ENCODE peak calls at places on chromosomes 7 and 10, in eight cellular contexts. J, R, F, U, G, D, O and V are unnamed samples.
A peak's percentile ranks its signal among the peaks of the same experiment; 100 is the strongest.

GRCh38 chr10:120477723-120478270 is 20.8 kb downstream of the PLPP4 start:
- DNase-seq in U (no peak), G (peak; percentile 12), R (no peak), J (no peak), D (no peak), O (no peak), F (no peak), V (no peak)

GRCh38 chr7:75937958-75938786 is 23.2 kb downstream of the POR start:
- DNase-seq in O (no peak), U (no peak), F (peak; percentile 96), R (peak; percentile 45), J (peak; percentile 24), D (peak; percentile 45), G (no peak), V (peak; percentile 48)

GRCh38 chr7:131157530-131158243 is 170.0 kb upstream of the MKLN1 start:
- DNase-seq in U (no peak), R (peak; percentile 3), D (peak; percentile 39), F (peak; percentile 36), O (no peak), J (peak; percentile 37), G (no peak), V (no peak)

GRCh38 chr10:79387466-79387973 is 40.3 kb downstream of the PPIF start:
- DNase-seq in G (no peak), F (no peak), U (no peak), O (no peak), D (peak; percentile 24), R (no peak), J (peak; percentile 9), V (peak; percentile 58)

GRCh38 chr7:84021292-84021898 is 173.2 kb downstream of the SEMA3A start:
- DNase-seq in J (no peak), R (no peak), F (peak; percentile 65), O (no peak), U (no peak), D (no peak), G (no peak), V (no peak)

GRCh38 chr7:19317461-19317860 is 172.2 kb upstream of the FERD3L start:
- DNase-seq in D (no peak), G (no peak), R (no peak), U (no peak), F (peak; percentile 9), O (no peak), J (no peak), V (no peak)

GRCh38 chr7:146864644-146865043 is 748.0 kb downstream of the CNTNAP2 start:
- DNase-seq in G (peak; percentile 67), D (no peak), U (no peak), F (no peak), J (no peak), R (no peak), O (no peak), V (no peak)

GRCh38 chr7:137342340-137342739 is 1.2 kb downstream of the PTN start:
- DNase-seq in O (no peak), R (no peak), F (peak; percentile 49), J (no peak), G (no peak), D (no peak), U (no peak), V (no peak)

GRCh38 chr10:1715821-1716220 is 21.5 kb downstream of the ADARB2 start:
- DNase-seq in G (peak; percentile 74), J (no peak), U (peak; percentile 54), F (no peak), O (no peak), D (no peak), R (no peak), V (no peak)

GRCh38 chr7:152173372-152174070 is 148.0 kb downstream of the GALNT11 start:
- DNase-seq in D (no peak), O (no peak), J (no peak), U (no peak), G (no peak), F (no peak), R (no peak), V (no peak)

GRCh38 chr10:22986771-22987542 is 59.1 kb downstream of the ARMC3 start:
- DNase-seq in D (no peak), R (no peak), O (peak; percentile 32), J (no peak), U (no peak), F (peak; percentile 38), G (no peak), V (no peak)

GRCh38 chr7:128217030-128217805 is 23.9 kb upstream of the LEP start:
- DNase-seq in G (peak; percentile 79), U (no peak), J (no peak), O (no peak), F (peak; percentile 52), R (no peak), D (no peak), V (peak; percentile 65)

GRCh38 chr7:92835140-92835850 is 1.1 kb downstream of the CDK6 start:
- DNase-seq in G (peak; percentile 76), D (peak; percentile 56), F (peak; percentile 74), R (peak; percentile 4), J (peak; percentile 33), U (no peak), O (peak; percentile 55), V (no peak)

GRCh38 chr10:118405933-118406332 is 63.8 kb upstream of the FAM204A start:
- DNase-seq in R (no peak), D (no peak), F (no peak), J (no peak), G (no peak), O (no peak), U (no peak), V (no peak)

GRCh38 chr7:80699030-80699638 is 60.7 kb downstream of the CD36 start:
- DNase-seq in G (no peak), J (no peak), O (peak; percentile 55), F (peak; percentile 63), R (no peak), U (peak; percentile 78), D (no peak), V (no peak)

GRCh38 chr10:110147961-110148360 is 59.4 kb upstream of the MXI1 start:
- DNase-seq in R (no peak), U (no peak), O (no peak), J (no peak), D (no peak), G (no peak), F (peak; percentile 6), V (no peak)

GRCh38 chr7:115679976-115680375 is 350.6 kb downstream of the TFEC start:
- DNase-seq in J (no peak), F (peak; percentile 59), O (peak; percentile 43), R (no peak), U (peak; percentile 22), G (peak; percentile 39), D (no peak), V (no peak)

GRCh38 chr7:81501220-81501619 is 268.6 kb downstream of the HGF start:
- DNase-seq in D (no peak), J (no peak), U (no peak), R (no peak), O (peak; percentile 47), F (peak; percentile 81), G (no peak), V (no peak)

GRCh38 chr10:14259696-14260595 is 70.8 kb downstream of the FRMD4A start:
- DNase-seq in R (no peak), U (no peak), J (no peak), O (no peak), G (no peak), F (peak; percentile 60), D (peak; percentile 83), V (no peak)

GRCh38 chr7:103630318-103630717 is 184.3 kb upstream of the SLC26A5 start:
- DNase-seq in D (no peak), U (no peak), G (no peak), O (no peak), R (no peak), F (peak; percentile 60), J (no peak), V (no peak)

GRCh38 chr7:140640727-140641531 is at the start of gene DENND2A:
- DNase-seq in G (peak; percentile 83), R (no peak), J (no peak), F (peak; percentile 76), D (peak; percentile 93), O (no peak), U (no peak), V (no peak)

GRCh38 chr10:77179015-77179695 is 458.5 kb downstream of the KCNMA1 start:
- DNase-seq in G (peak; percentile 40), F (peak; percentile 94), U (no peak), R (peak; percentile 70), O (no peak), D (peak; percentile 66), J (peak; percentile 71), V (no peak)

GRCh38 chr7:85829176-85829575 is 642.3 kb upstream of the SEMA3D start:
- DNase-seq in D (no peak), F (no peak), U (no peak), R (no peak), G (no peak), O (no peak), J (no peak), V (no peak)
- H3K27ac ChIP-seq in D (no peak overlapping the region), F (no peak overlapping the region), U (no peak overlapping the region), R (no peak overlapping the region), G (no peak overlapping the region), O (no peak overlapping the region), J (no peak overlapping the region), V (no peak overlapping the region)

GRCh38 chr10:95290446-95290800 is 380 bp downstream of the PDLIM1 start:
- DNase-seq in G (no peak), U (no peak), J (no peak), R (no peak), O (peak; percentile 35), F (no peak), D (no peak), V (no peak)
- H3K27me3 ChIP-seq in G (no peaks in the 10 kb centered on the region), U (no peaks in the 10 kb centered on the region), J (no peaks in the 10 kb centered on the region), R (no peaks in the 10 kb centered on the region), O (no peaks in the 10 kb centered on the region), F (no peaks in the 10 kb centered on the region), D (no peaks in the 10 kb centered on the region), V (no peaks in the 10 kb centered on the region)

GRCh38 chr7:123011766-123012369 is 16.4 kb upstream of the TAS2R16 start:
- DNase-seq in O (no peak), F (no peak), G (no peak), R (no peak), D (no peak), U (no peak), J (no peak), V (no peak)

GRCh38 chr7:123012435-123012834 is 16.9 kb upstream of the TAS2R16 start:
- DNase-seq in U (no peak), F (no peak), O (no peak), G (no peak), R (no peak), D (no peak), J (no peak), V (no peak)
- H3K27ac ChIP-seq in U (no peak overlapping the region), F (no peak overlapping the region), O (no peak overlapping the region), G (no peak overlapping the region), R (no peak overlapping the region), D (no peak overlapping the region), J (no peak overlapping the region), V (no peak overlapping the region)

DNA sequence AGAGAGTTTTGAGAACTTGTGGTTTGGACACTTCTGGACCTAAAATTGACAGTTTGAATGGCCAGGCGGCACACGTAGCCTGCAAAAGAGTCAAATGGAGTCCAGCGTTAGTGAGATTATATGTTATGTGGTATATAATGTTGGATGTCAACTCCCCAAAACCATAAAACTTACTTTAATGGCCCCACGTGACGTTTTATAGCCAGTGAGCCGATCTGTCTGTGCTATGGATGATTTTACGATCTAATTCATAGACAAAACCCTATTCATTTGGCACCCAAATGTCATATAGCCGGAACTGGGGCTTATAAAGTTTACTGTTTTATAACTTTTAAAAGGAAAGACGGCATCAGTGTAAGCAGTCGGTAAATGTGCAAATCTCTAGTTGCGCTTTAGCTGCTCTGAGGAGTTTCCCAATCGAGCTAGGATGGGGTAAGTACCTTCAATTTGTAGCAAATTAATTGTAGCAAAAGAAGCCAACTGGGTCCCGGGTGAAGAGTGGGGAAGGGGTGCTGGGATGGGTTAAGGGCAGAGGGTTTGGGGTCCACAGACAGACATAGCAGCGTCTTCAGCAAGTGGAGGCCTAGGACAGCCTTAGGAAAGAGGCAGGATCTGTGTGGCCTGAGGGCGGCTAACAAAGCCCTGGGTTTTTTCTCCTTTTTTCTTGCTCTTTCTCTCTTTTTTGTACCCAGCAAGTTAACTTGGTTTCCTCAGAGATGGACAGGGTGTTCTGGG is 3.2 kb downstream of the HOXA5 start:
- DNase-seq in F (no peak), R (no peak), U (no peak), O (no peak), G (no peak), D (no peak), J (peak; percentile 10), V (no peak)
- H3K27me3 ChIP-seq in F (no peaks in the 10 kb centered on the region), R (no peaks in the 10 kb centered on the region), U (no peaks in the 10 kb centered on the region), O (no peaks in the 10 kb centered on the region), G (peaks cover 98% of the 10 kb centered on the region), D (no peaks in the 10 kb centered on the region), J (no peaks in the 10 kb centered on the region), V (no peaks in the 10 kb centered on the region)